ENCODE peak calls at places on chromosome 19, in eight cellular contexts. H, Q, R, X, D, G, K and U are unnamed samples.

GRCh38 chr19:32123355-32123940 is 222.0 kb upstream of the ZNF507 start:
- DNase-seq in H (no peak), R (no peak), D (no peak), X (no peak), K (no peak), Q (no peak), G (no peak), U (no peak)

GRCh38 chr19:16115309-16116039 is 3.8 kb downstream of the RAB8A start:
- DNase-seq in R (no peak), Q (no peak), X (no peak), H (no peak), D (no peak), K (no peak), G (no peak), U (no peak)

GRCh38 chr19:45280471-45280961 is 29.4 kb downstream of the MARK4 start:
- DNase-seq in G (no peak), Q (no peak), K (no peak), D (no peak), X (no peak), H (no peak), R (no peak), U (no peak)

GRCh38 chr19:48271531-48272151 is 1.8 kb downstream of the ZNF114 start:
- DNase-seq in K (peak), D (peak), R (peak), H (peak), X (no peak), Q (peak), G (no peak), U (peak)

GRCh38 chr19:14370169-14370998 is 10.9 kb upstream of the ADGRE5 start:
- DNase-seq in X (no peak), D (no peak), R (no peak), K (no peak), Q (no peak), H (no peak), G (peak), U (no peak)

GRCh38 chr19:29887498-29887897 is 54.5 kb upstream of the URI1 start:
- DNase-seq in X (no peak), K (no peak), R (no peak), D (no peak), H (no peak), Q (peak), G (no peak), U (no peak)

GRCh38 chr19:54305141-54305540 is 7.8 kb downstream of the LILRA5 start:
- DNase-seq in D (no peak), R (no peak), Q (no peak), G (no peak), H (no peak), K (no peak), X (no peak), U (no peak)

GRCh38 chr19:54573330-54573872 is at the start of gene LILRA2:
- DNase-seq in H (no peak), X (no peak), D (no peak), K (no peak), Q (no peak), G (no peak), R (no peak), U (no peak)

GRCh38 chr19:17424743-17425365 is 5.0 kb downstream of the MVB12A start:
- DNase-seq in H (peak), R (peak), Q (peak), D (peak), G (no peak), K (no peak), X (no peak), U (no peak)

GRCh38 chr19:45581576-45581975 is 3.0 kb downstream of the OPA3 start:
- DNase-seq in G (no peak), X (no peak), H (no peak), D (no peak), Q (no peak), R (no peak), K (no peak), U (peak)

GRCh38 chr19:5152013-5152763 is 183.3 kb downstream of the KDM4B start:
- DNase-seq in Q (no peak), D (no peak), R (no peak), K (no peak), G (no peak), X (no peak), H (no peak), U (no peak)

GRCh38 chr19:49588370-49589122 is 2.4 kb upstream of the PRR12 start:
- DNase-seq in G (no peak), K (no peak), X (no peak), D (no peak), H (no peak), Q (no peak), R (peak), U (no peak)

GRCh38 chr19:46691948-46692347 is 25.0 kb downstream of the PRKD2 start:
- DNase-seq in H (no peak), X (no peak), Q (no peak), G (no peak), D (no peak), R (no peak), K (no peak), U (no peak)

GRCh38 chr19:51375504-51376221 is 3.2 kb upstream of the NKG7 start:
- DNase-seq in D (no peak), R (no peak), K (no peak), Q (no peak), X (no peak), H (no peak), G (no peak), U (no peak)

GRCh38 chr19:17952041-17952976 is 14.6 kb upstream of the KCNN1 start:
- DNase-seq in H (peak), X (no peak), D (no peak), G (no peak), Q (no peak), K (no peak), R (no peak), U (no peak)

GRCh38 chr19:13633109-13633508 is 126.8 kb upstream of the CACNA1A start:
- DNase-seq in R (no peak), X (no peak), D (peak), G (no peak), H (peak), K (no peak), Q (peak), U (peak)

GRCh38 chr19:3670796-3671679 is 29.2 kb downstream of the PIP5K1C start:
- DNase-seq in G (no peak), Q (peak), H (no peak), X (no peak), D (no peak), R (peak), K (peak), U (no peak)

GRCh38 chr19:46192990-46193650 is 36.4 kb upstream of the IGFL1 start:
- DNase-seq in K (no peak), G (no peak), D (no peak), X (no peak), Q (peak), H (no peak), R (no peak), U (peak)

GRCh38 chr19:53927745-53928144 is 18.7 kb downstream of the CACNG7 start:
- DNase-seq in K (no peak), H (peak), R (no peak), G (peak), X (peak), Q (peak), D (peak), U (peak)

GRCh38 chr19:5691930-5692784 is 2.1 kb downstream of the RPL36 start:
- DNase-seq in X (no peak), G (no peak), R (no peak), K (no peak), H (peak), Q (peak), D (no peak), U (no peak)

GRCh38 chr19:48511321-48511731 is 309 bp downstream of the LMTK3 start:
- DNase-seq in Q (no peak), G (no peak), D (no peak), H (no peak), R (no peak), X (no peak), K (no peak), U (no peak)

GRCh38 chr19:38204096-38204495 is 19.9 kb downstream of the DPF1 start:
- DNase-seq in H (no peak), Q (no peak), R (no peak), D (no peak), X (no peak), K (no peak), G (no peak), U (peak)

GRCh38 chr19:35220315-35220921 is 8.1 kb downstream of the FAM187B start:
- DNase-seq in D (no peak), H (peak), K (no peak), R (no peak), X (no peak), G (no peak), Q (no peak), U (no peak)

GRCh38 chr19:5424192-5424973 is 30.8 kb upstream of the ZNRF4 start:
- DNase-seq in X (no peak), R (no peak), D (no peak), H (no peak), Q (no peak), K (no peak), G (no peak), U (no peak)